ENCODE peak calls at places on chromosomes 6 and 20, in seven cellular contexts. O is COR-L47, W is psoas muscle, C is NCI-H1694, L is T-helper 22 cell, Z is HT1080, G is NCI-H1417 treated with DMSO at 0.1 percent for 48 hours. F is an unnamed sample.

GRCh38 chr6:28794175-28795002 is 129.4 kb downstream of the TRIM27 start:
- DNase-seq in O (no peak), W (no peak), C (no peak), L (no peak), Z (no peak), G (no peak), F (no peak)

GRCh38 chr6:112253842-112254816 is at the start of gene LAMA4:
- DNase-seq in O (no peak), W (peak; percentile 71), C (no peak), L (no peak), Z (peak; percentile 72), G (no peak), F (no peak)

GRCh38 chr20:32449057-32449889 is 91.1 kb downstream of the ASXL1 start:
- DNase-seq in O (no peak), W (no peak), C (no peak), L (no peak), Z (no peak), G (no peak), F (no peak)

GRCh38 chr6:72363844-72364740 is 257.8 kb upstream of the KCNQ5 start:
- DNase-seq in O (no peak), W (no peak), C (no peak), L (no peak), Z (peak; percentile 94), G (no peak), F (no peak)

GRCh38 chr6:71582820-71583219 is 294.2 kb downstream of the OGFRL1 start:
- DNase-seq in O (no peak), W (no peak), C (no peak), L (no peak), Z (no peak), G (no peak), F (no peak)

GRCh38 chr20:46013826-46014516 is 5.3 kb downstream of the MMP9 start:
- DNase-seq in O (peak; percentile 90), W (no peak), C (peak; percentile 40), L (peak; percentile 45), Z (peak; percentile 60), G (peak; percentile 74), F (no peak)

GRCh38 chr6:145736854-145737181 is 1.5 kb upstream of the EPM2A start:
- DNase-seq in O (no peak), W (no peak), C (no peak), L (no peak), Z (no peak), G (no peak), F (no peak)

GRCh38 chr20:270517-270916 is 13.0 kb downstream of the DEFB132 start:
- DNase-seq in O (no peak), W (no peak), C (no peak), L (no peak), Z (no peak), G (no peak), F (no peak)

GRCh38 chr6:71197770-71198169 is 90.8 kb upstream of the OGFRL1 start:
- DNase-seq in O (no peak), W (no peak), C (no peak), L (no peak), Z (no peak), G (no peak), F (no peak)

GRCh38 chr6:151060096-151060741 is 179.5 kb upstream of the AKAP12 start:
- DNase-seq in O (no peak), W (no peak), C (no peak), L (no peak), Z (peak; percentile 96), G (no peak), F (no peak)

GRCh38 chr6:55798571-55798970 is 76.8 kb downstream of the BMP5 start:
- DNase-seq in O (no peak), W (no peak), C (no peak), L (no peak), Z (no peak), G (no peak), F (no peak)

GRCh38 chr6:170087946-170088348 is 202.9 kb downstream of the DLL1 start:
- DNase-seq in O (no peak), W (peak; percentile 53), C (no peak), L (peak; percentile 19), Z (peak; percentile 19), G (no peak), F (no peak)

GRCh38 chr6:47479156-47479541 is 1.6 kb downstream of the CD2AP start:
- DNase-seq in O (no peak), W (no peak), C (no peak), L (no peak), Z (peak; percentile 0), G (no peak), F (no peak)

GRCh38 chr6:75530696-75531095 is 37.1 kb upstream of the FILIP1 start:
- DNase-seq in O (no peak), W (no peak), C (no peak), L (no peak), Z (no peak), G (no peak), F (no peak)

GRCh38 chr6:112571886-112572285 is 224.8 kb downstream of the RFPL4B start:
- DNase-seq in O (no peak), W (no peak), C (no peak), L (no peak), Z (no peak), G (no peak), F (no peak)

GRCh38 chr20:33372993-33373441 is 28.3 kb downstream of the CDK5RAP1 start:
- DNase-seq in O (no peak), W (no peak), C (no peak), L (no peak), Z (no peak), G (no peak), F (peak; percentile 39)

GRCh38 chr6:53566755-53567154 is 21.9 kb upstream of the GCLC start:
- DNase-seq in O (no peak), W (no peak), C (no peak), L (no peak), Z (no peak), G (no peak), F (no peak)